ENCODE peak calls at places on chromosomes 11 and 22, in five cellular contexts. One of them, this sample, is unnamed.

GRCh38 chr11:83350187-83350586 is 64.0 kb upstream of the CCDC90B start:
- DNase-seq in WTC11: no peak
- DNase-seq in fibroblast of lung: no peak
- DNase-seq in foreskin fibroblast: no peak
- DNase-seq in endothelial cell: no peak
- DNase-seq in this sample: no peak

GRCh38 chr11:1749020-1749758 is 1.2 kb downstream of the IFITM10 start:
- DNase-seq in WTC11: no peak
- DNase-seq in fibroblast of lung: peak
- DNase-seq in foreskin fibroblast: peak
- DNase-seq in endothelial cell: no peak
- DNase-seq in this sample: peak

GRCh38 chr22:24805790-24806662 is at the start of gene SGSM1:
- DNase-seq in WTC11: peak
- DNase-seq in fibroblast of lung: peak
- DNase-seq in foreskin fibroblast: peak
- DNase-seq in endothelial cell: peak
- DNase-seq in this sample: peak

GRCh38 chr11:22115470-22116037 is 77.3 kb upstream of the ANO5 start:
- DNase-seq in WTC11: no peak
- DNase-seq in fibroblast of lung: no peak
- DNase-seq in foreskin fibroblast: no peak
- DNase-seq in endothelial cell: no peak
- DNase-seq in this sample: no peak

GRCh38 chr11:111542606-111543275 is 2.2 kb downstream of the LAYN start:
- DNase-seq in WTC11: no peak
- DNase-seq in fibroblast of lung: no peak
- DNase-seq in foreskin fibroblast: no peak
- DNase-seq in endothelial cell: no peak
- DNase-seq in this sample: no peak

GRCh38 chr11:64385953-64386704 is 27.2 kb downstream of the RPS6KA4 start:
- DNase-seq in WTC11: no peak
- DNase-seq in fibroblast of lung: peak
- DNase-seq in foreskin fibroblast: peak
- DNase-seq in endothelial cell: no peak
- DNase-seq in this sample: no peak

GRCh38 chr11:47215366-47215925 is 672 bp downstream of the DDB2 start:
- DNase-seq in WTC11: no peak
- DNase-seq in fibroblast of lung: no peak
- DNase-seq in foreskin fibroblast: no peak
- DNase-seq in endothelial cell: no peak
- DNase-seq in this sample: peak

GRCh38 chr22:37748659-37749058 is 51.8 kb downstream of the TRIOBP start:
- DNase-seq in WTC11: no peak
- DNase-seq in fibroblast of lung: no peak
- DNase-seq in foreskin fibroblast: no peak
- DNase-seq in endothelial cell: no peak
- DNase-seq in this sample: no peak

GRCh38 chr11:48093795-48094642 is 113.7 kb downstream of the PTPRJ start:
- DNase-seq in WTC11: no peak
- DNase-seq in fibroblast of lung: peak
- DNase-seq in foreskin fibroblast: no peak
- DNase-seq in endothelial cell: no peak
- DNase-seq in this sample: no peak

GRCh38 chr11:65424200-65425104 is 1.9 kb downstream of the NEAT1 start:
- DNase-seq in WTC11: no peak
- DNase-seq in fibroblast of lung: peak
- DNase-seq in foreskin fibroblast: no peak
- DNase-seq in endothelial cell: no peak
- DNase-seq in this sample: no peak

GRCh38 chr22:44914026-44914721 is 95.6 kb downstream of the PHF21B start:
- DNase-seq in WTC11: no peak
- DNase-seq in fibroblast of lung: no peak
- DNase-seq in foreskin fibroblast: no peak
- DNase-seq in endothelial cell: no peak
- DNase-seq in this sample: no peak

GRCh38 chr11:95466406-95466805 is 235.4 kb upstream of the SESN3 start:
- DNase-seq in WTC11: no peak
- DNase-seq in fibroblast of lung: no peak
- DNase-seq in foreskin fibroblast: no peak
- DNase-seq in endothelial cell: no peak
- DNase-seq in this sample: no peak

GRCh38 chr11:72227316-72228228 is 3.0 kb downstream of the INPPL1 start:
- DNase-seq in WTC11: no peak
- DNase-seq in fibroblast of lung: peak
- DNase-seq in foreskin fibroblast: no peak
- DNase-seq in endothelial cell: no peak
- DNase-seq in this sample: no peak

GRCh38 chr11:36091256-36091811 is 147.5 kb downstream of the LDLRAD3 start:
- DNase-seq in WTC11: no peak
- DNase-seq in fibroblast of lung: peak
- DNase-seq in foreskin fibroblast: no peak
- DNase-seq in endothelial cell: no peak
- DNase-seq in this sample: no peak

GRCh38 chr22:42313804-42314581 is 43.5 kb upstream of the TCF20 start:
- DNase-seq in WTC11: peak
- DNase-seq in fibroblast of lung: peak
- DNase-seq in foreskin fibroblast: no peak
- DNase-seq in endothelial cell: peak
- DNase-seq in this sample: peak

GRCh38 chr11:65918211-65919150 is at the start of gene C11orf68:
- DNase-seq in WTC11: peak
- DNase-seq in fibroblast of lung: no peak
- DNase-seq in foreskin fibroblast: no peak
- DNase-seq in endothelial cell: no peak
- DNase-seq in this sample: no peak

GRCh38 chr11:92527467-92527866 is 302.8 kb downstream of the FAT3 start:
- DNase-seq in WTC11: no peak
- DNase-seq in fibroblast of lung: peak
- DNase-seq in foreskin fibroblast: no peak
- DNase-seq in endothelial cell: no peak
- DNase-seq in this sample: no peak

GRCh38 chr22:31084811-31085492 is 3.8 kb downstream of the SMTN start:
- DNase-seq in WTC11: peak
- DNase-seq in fibroblast of lung: peak
- DNase-seq in foreskin fibroblast: peak
- DNase-seq in endothelial cell: peak
- DNase-seq in this sample: peak

GRCh38 chr22:43946391-43946680 is 8.9 kb upstream of the SAMM50 start:
- DNase-seq in WTC11: no peak
- DNase-seq in fibroblast of lung: no peak
- DNase-seq in foreskin fibroblast: no peak
- DNase-seq in endothelial cell: no peak
- DNase-seq in this sample: no peak

GRCh38 chr22:32803020-32803758 is 1.7 kb downstream of the TIMP3 start:
- DNase-seq in WTC11: no peak
- DNase-seq in fibroblast of lung: peak
- DNase-seq in foreskin fibroblast: no peak
- DNase-seq in endothelial cell: no peak
- DNase-seq in this sample: peak

GRCh38 chr22:36365020-36365411 is 22.8 kb downstream of the MYH9 start:
- DNase-seq in WTC11: no peak
- DNase-seq in fibroblast of lung: peak
- DNase-seq in foreskin fibroblast: peak
- DNase-seq in endothelial cell: no peak
- DNase-seq in this sample: peak

GRCh38 chr22:41380993-41381328 is 781 bp upstream of the TEF start:
- DNase-seq in WTC11: no peak
- DNase-seq in fibroblast of lung: peak
- DNase-seq in foreskin fibroblast: peak
- DNase-seq in endothelial cell: no peak
- DNase-seq in this sample: no peak

GRCh38 chr11:7442588-7443215 is 42.6 kb upstream of the OLFML1 start:
- DNase-seq in WTC11: peak
- DNase-seq in fibroblast of lung: peak
- DNase-seq in foreskin fibroblast: no peak
- DNase-seq in endothelial cell: peak
- DNase-seq in this sample: peak

GRCh38 chr11:75911459-75911858 is 96.4 kb downstream of the UVRAG start:
- DNase-seq in WTC11: no peak
- DNase-seq in fibroblast of lung: no peak
- DNase-seq in foreskin fibroblast: no peak
- DNase-seq in endothelial cell: no peak
- DNase-seq in this sample: no peak

GRCh38 chr22:27151407-27151806 is 494.0 kb downstream of the MIAT start:
- DNase-seq in WTC11: no peak
- DNase-seq in fibroblast of lung: no peak
- DNase-seq in foreskin fibroblast: no peak
- DNase-seq in endothelial cell: no peak
- DNase-seq in this sample: no peak

GRCh38 chr11:86374586-86374985 is at the start of gene CCDC81:
- DNase-seq in WTC11: peak
- DNase-seq in fibroblast of lung: peak
- DNase-seq in foreskin fibroblast: no peak
- DNase-seq in endothelial cell: peak
- DNase-seq in this sample: peak

GRCh38 chr22:41052661-41053490 is 39.5 kb upstream of the EP300 start:
- DNase-seq in WTC11: no peak
- DNase-seq in fibroblast of lung: peak
- DNase-seq in foreskin fibroblast: peak
- DNase-seq in endothelial cell: no peak
- DNase-seq in this sample: no peak

GRCh38 chr11:29129850-29130249 is 887.0 kb downstream of the KCNA4 start:
- DNase-seq in WTC11: no peak
- DNase-seq in fibroblast of lung: peak
- DNase-seq in foreskin fibroblast: peak
- DNase-seq in endothelial cell: no peak
- DNase-seq in this sample: no peak

GRCh38 chr11:115422013-115422697 is 82.1 kb downstream of the CADM1 start:
- DNase-seq in WTC11: no peak
- DNase-seq in fibroblast of lung: no peak
- DNase-seq in foreskin fibroblast: no peak
- DNase-seq in endothelial cell: no peak
- DNase-seq in this sample: no peak

GRCh38 chr11:65895482-65895981 is 4.7 kb downstream of the FOSL1 start:
- DNase-seq in WTC11: no peak
- DNase-seq in fibroblast of lung: no peak
- DNase-seq in foreskin fibroblast: no peak
- DNase-seq in endothelial cell: no peak
- DNase-seq in this sample: no peak

GRCh38 chr11:3359092-3359824 is 19.7 kb downstream of the ZNF195 start:
- DNase-seq in WTC11: no peak
- DNase-seq in fibroblast of lung: peak
- DNase-seq in foreskin fibroblast: no peak
- DNase-seq in endothelial cell: no peak
- DNase-seq in this sample: no peak

GRCh38 chr11:88341852-88342251 is 4.3 kb upstream of the CTSC start:
- DNase-seq in WTC11: peak
- DNase-seq in fibroblast of lung: no peak
- DNase-seq in foreskin fibroblast: no peak
- DNase-seq in endothelial cell: no peak
- DNase-seq in this sample: peak
- TF ChIP-seq CTCF in WTC11: peak
- TF ChIP-seq CTCF in fibroblast of lung: no peak
- TF ChIP-seq CTCF in foreskin fibroblast: no peak
- TF ChIP-seq CTCF in endothelial cell: no peak
- TF ChIP-seq CTCF in this sample: peak

DNA sequence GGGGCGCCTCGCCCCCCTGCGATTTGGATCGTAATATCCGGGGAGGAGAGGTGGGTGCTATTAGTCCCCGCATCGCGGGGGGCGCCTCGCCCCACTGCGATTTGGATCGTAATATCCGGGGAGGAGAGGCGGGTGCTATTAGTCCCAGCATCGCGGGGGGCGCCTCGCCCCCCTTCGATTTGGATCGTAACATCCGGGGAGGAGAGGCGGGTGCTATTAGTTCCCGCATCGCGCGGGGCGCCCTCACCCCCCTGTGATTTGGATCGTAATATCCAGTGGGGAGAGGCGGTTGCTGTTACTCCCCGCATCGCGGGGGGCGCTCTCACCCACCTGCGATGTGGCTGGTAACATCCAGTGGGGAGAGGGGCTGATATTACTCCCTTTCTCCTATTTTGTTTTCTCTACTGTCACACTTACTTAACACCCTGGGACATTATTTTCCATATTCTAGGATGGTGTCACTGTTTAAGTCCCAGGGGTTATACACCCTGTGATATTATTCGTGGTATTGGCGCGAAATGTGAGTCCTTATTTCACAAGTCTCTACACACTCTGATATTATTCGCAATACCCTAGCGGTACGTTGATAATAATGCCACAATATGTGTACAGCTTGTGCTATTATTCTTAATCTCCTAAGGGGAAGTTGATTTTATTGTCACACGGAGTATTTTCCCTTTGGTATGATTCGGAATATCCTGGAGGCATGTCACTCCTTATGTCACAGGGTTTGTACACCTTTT is 57.8 kb upstream of the ALDH3B2 start:
- DNase-seq in WTC11: peak
- DNase-seq in fibroblast of lung: no peak
- DNase-seq in foreskin fibroblast: no peak
- DNase-seq in endothelial cell: peak
- DNase-seq in this sample: no peak
- TF ChIP-seq CTCF in WTC11: peak
- TF ChIP-seq CTCF in fibroblast of lung: no peak
- TF ChIP-seq CTCF in foreskin fibroblast: peak
- TF ChIP-seq CTCF in endothelial cell: no peak
- TF ChIP-seq CTCF in this sample: peak

GRCh38 chr11:107457558-107458271 is at the start of gene CWF19L2:
- DNase-seq in WTC11: peak
- DNase-seq in fibroblast of lung: peak
- DNase-seq in foreskin fibroblast: peak
- DNase-seq in endothelial cell: peak
- DNase-seq in this sample: peak
- TF ChIP-seq CTCF in WTC11: no peak
- TF ChIP-seq CTCF in fibroblast of lung: no peak
- TF ChIP-seq CTCF in foreskin fibroblast: no peak
- TF ChIP-seq CTCF in endothelial cell: no peak
- TF ChIP-seq CTCF in this sample: no peak

DNA sequence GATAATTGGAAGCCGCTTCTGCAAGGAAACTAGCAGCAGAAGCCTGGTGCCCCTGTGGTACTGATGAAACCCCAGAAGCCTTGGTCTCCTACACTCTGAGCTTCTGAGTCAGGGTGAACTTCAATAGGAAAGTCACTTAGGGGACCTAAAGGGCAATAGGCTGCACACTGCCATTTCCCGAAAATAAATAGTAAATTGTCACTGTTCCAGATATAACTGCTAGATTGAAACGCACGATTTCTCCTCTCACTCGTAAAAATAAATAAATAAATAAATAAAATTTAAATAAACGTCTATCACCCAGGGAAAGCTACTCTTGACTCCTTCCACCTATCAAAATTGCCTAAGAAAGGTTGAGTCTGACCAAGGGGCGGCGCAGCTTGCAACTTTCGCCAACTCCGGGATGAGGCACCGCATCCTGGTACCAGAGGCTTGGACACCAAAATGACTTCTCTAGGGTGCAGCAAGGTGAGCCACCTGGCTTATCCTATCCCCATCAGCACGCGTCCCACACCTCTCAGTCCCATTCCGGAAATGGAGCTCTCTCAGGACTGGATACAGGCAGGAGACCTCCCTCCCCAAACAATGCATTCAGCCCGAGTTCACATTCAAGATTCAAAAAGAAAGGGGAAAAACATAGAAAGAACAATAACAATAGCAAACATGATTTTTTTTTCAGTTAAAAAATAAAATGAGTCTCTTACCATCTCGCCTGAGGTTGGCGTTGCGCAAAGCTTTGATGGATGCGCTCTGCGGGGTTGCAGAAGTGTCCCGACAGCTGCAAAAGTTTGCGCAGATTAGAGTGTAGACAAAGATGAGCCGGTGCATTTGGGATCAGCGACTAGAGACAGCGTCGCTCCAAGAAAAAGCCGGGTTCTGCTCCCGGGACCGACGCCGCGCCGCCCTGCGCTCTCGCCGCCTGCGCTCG is 583 bp downstream of the PDGFD start:
- DNase-seq in WTC11: peak
- DNase-seq in fibroblast of lung: peak
- DNase-seq in foreskin fibroblast: peak
- DNase-seq in endothelial cell: peak
- DNase-seq in this sample: peak
- TF ChIP-seq CTCF in WTC11: no peak
- TF ChIP-seq CTCF in fibroblast of lung: no peak
- TF ChIP-seq CTCF in foreskin fibroblast: no peak
- TF ChIP-seq CTCF in endothelial cell: no peak
- TF ChIP-seq CTCF in this sample: no peak